ENCODE peak calls at places on chromosome 14, in six cellular contexts. D is G401, P is mucosa of descending colon, E is PC-3, V is lower lobe of right lung, U is left ventricle myocardium inferior. C is an unnamed sample.

GRCh38 chr14:65686761-65687160 is 274.2 kb downstream of the FUT8 start:
- DNase-seq in D (no peak), E (peak), V (no peak), P (no peak), U (no peak), C (no peak)

GRCh38 chr14:53957739-53958138 is 1.1 kb upstream of the BMP4 start:
- DNase-seq in P (no peak), U (no peak), E (no peak), V (no peak), D (no peak), C (no peak)

GRCh38 chr14:100773331-100774163 is 46.9 kb downstream of the DLK1 start:
- DNase-seq in E (no peak), V (no peak), U (no peak), P (no peak), D (no peak), C (peak)

GRCh38 chr14:75979071-75979571 is 2.7 kb downstream of the TGFB3 start:
- DNase-seq in E (peak), V (no peak), D (no peak), P (peak), U (no peak), C (no peak)

GRCh38 chr14:67566908-67567307 is 33.2 kb downstream of the PIGH start:
- DNase-seq in V (no peak), E (no peak), U (no peak), D (no peak), P (no peak), C (no peak)

GRCh38 chr14:24802236-24802635 is 168.2 kb upstream of the GZMB start:
- DNase-seq in U (no peak), P (no peak), D (no peak), E (no peak), V (no peak), C (no peak)

GRCh38 chr14:88326352-88327103 is 3.5 kb upstream of the KCNK10 start:
- DNase-seq in P (no peak), E (no peak), U (no peak), D (peak), V (no peak), C (no peak)

GRCh38 chr14:34539407-34540180 is at the start of gene EAPP:
- DNase-seq in U (peak), P (peak), D (peak), E (peak), V (peak), C (peak)

GRCh38 chr14:75176142-75176820 is at the start of gene TMED10:
- DNase-seq in E (no peak), D (no peak), P (peak), V (peak), U (peak), C (peak)

GRCh38 chr14:100471451-100472093 is 115.6 kb downstream of the BEGAIN start:
- DNase-seq in U (no peak), P (no peak), V (no peak), E (peak), D (peak), C (no peak)

GRCh38 chr14:60655898-60656754 is 6.8 kb upstream of the SIX1 start:
- DNase-seq in V (no peak), U (no peak), D (no peak), E (no peak), P (no peak), C (no peak)

GRCh38 chr14:44981198-44981597 is 19.2 kb downstream of the TOGARAM1 start:
- DNase-seq in D (no peak), V (no peak), E (no peak), P (no peak), U (no peak), C (no peak)

GRCh38 chr14:102227184-102227964 is 77.6 kb downstream of the MOK start:
- DNase-seq in D (no peak), P (no peak), E (no peak), V (no peak), U (no peak), C (no peak)

GRCh38 chr14:31994391-31995033 is 82.6 kb upstream of the ARHGAP5 start:
- DNase-seq in D (no peak), U (no peak), V (no peak), E (no peak), P (no peak), C (no peak)

GRCh38 chr14:77123381-77124344 is 17.9 kb downstream of the ZDHHC22 start:
- DNase-seq in D (peak), P (peak), U (peak), V (peak), E (peak), C (peak)

GRCh38 chr14:51018521-51018920 is 74.2 kb upstream of the PYGL start:
- DNase-seq in D (no peak), V (no peak), P (no peak), E (no peak), U (no peak), C (no peak)

GRCh38 chr14:80364274-80364673 is 153.0 kb upstream of the DIO2 start:
- DNase-seq in D (no peak), U (no peak), P (no peak), E (peak), V (no peak), C (no peak)

GRCh38 chr14:98172243-98172778 is 1099.7 kb downstream of the BCL11B start:
- DNase-seq in V (no peak), U (no peak), E (no peak), D (no peak), P (no peak), C (no peak)

GRCh38 chr14:66395300-66395699 is 90.9 kb upstream of the CCDC196 start:
- DNase-seq in D (no peak), E (peak), P (no peak), U (no peak), V (no peak), C (no peak)

GRCh38 chr14:71048393-71048792 is 141.1 kb downstream of the PCNX1 start:
- DNase-seq in U (no peak), E (no peak), P (no peak), D (no peak), V (no peak), C (no peak)

GRCh38 chr14:76312821-76313220 is 63.1 kb upstream of the ESRRB start:
- DNase-seq in V (no peak), D (no peak), E (no peak), U (no peak), P (no peak), C (no peak)